ENCODE peak calls at places on chromosomes 13 and 19, in ten cellular contexts. C is SW 1271; E is WTC11; N is neural progenitor cell; V is lung; H is kidney epithelial cell; S is CD4-positive, alpha-beta T cell; G is cardiac muscle cell; W is GM13977; D is myocyte. T is an unnamed sample.
A peak's percentile ranks its signal among the peaks of the same experiment; 100 is the strongest.

GRCh38 chr19:49830766-49831165 is 12.7 kb downstream of the MED25 start:
- DNase-seq in V (no peak), G (no peak), W (no peak), H (no peak), D (peak; percentile 51), E (no peak), C (no peak), N (no peak), S (no peak), T (no peak)

GRCh38 chr19:29309637-29310036 is 96.7 kb upstream of the UQCRFS1 start:
- DNase-seq in S (no peak), G (no peak), V (no peak), N (peak; percentile 40), D (no peak), E (no peak), H (no peak), C (no peak), W (no peak), T (no peak)

GRCh38 chr19:10122066-10122465 is 2.4 kb upstream of the EIF3G start:
- DNase-seq in H (no peak), W (no peak), G (peak; percentile 54), D (no peak), S (no peak), V (no peak), C (no peak), E (no peak), N (no peak), T (no peak)

GRCh38 chr13:23707674-23708073 is 137.5 kb downstream of the TNFRSF19 start:
- DNase-seq in C (no peak), D (no peak), S (no peak), W (no peak), E (no peak), H (no peak), V (no peak), N (no peak), G (peak; percentile 54), T (no peak)

GRCh38 chr19:43594710-43595604 is 977 bp downstream of the IRGQ start:
- DNase-seq in V (peak; percentile 52), N (peak; percentile 91), E (peak; percentile 81), W (peak; percentile 75), S (peak; percentile 60), H (peak; percentile 32), C (no peak), G (peak; percentile 73), D (peak; percentile 50), T (no peak)

GRCh38 chr13:30569901-30570576 is 47.7 kb upstream of the USPL1 start:
- DNase-seq in D (peak; percentile 77), G (peak; percentile 93), H (peak; percentile 90), S (no peak), E (no peak), V (no peak), C (peak; percentile 56), N (no peak), W (no peak), T (no peak)

GRCh38 chr19:55437410-55437809 is 5.7 kb downstream of the SHISA7 start:
- DNase-seq in S (no peak), H (no peak), N (peak; percentile 90), D (peak; percentile 83), C (no peak), E (peak; percentile 85), V (peak; percentile 70), G (peak; percentile 83), W (no peak), T (no peak)

GRCh38 chr13:48731957-48732569 is 78.3 kb downstream of the CYSLTR2 start:
- DNase-seq in G (peak; percentile 52), W (peak; percentile 31), S (peak; percentile 48), N (peak; percentile 73), D (no peak), H (no peak), E (peak; percentile 73), C (no peak), V (no peak), T (peak; percentile 14)

GRCh38 chr13:80618777-80619176 is 277.9 kb upstream of the SPRY2 start:
- DNase-seq in V (no peak), S (no peak), G (peak; percentile 9), W (no peak), D (peak; percentile 39), E (no peak), C (no peak), H (no peak), N (no peak), T (no peak)

GRCh38 chr13:105202384-105202783 is 1333.1 kb downstream of the EFNB2 start:
- DNase-seq in E (no peak), W (no peak), N (peak; percentile 56), V (no peak), G (peak; percentile 65), C (no peak), D (peak; percentile 62), H (no peak), S (no peak), T (peak; percentile 22)

GRCh38 chr13:30318026-30318425 is 10.7 kb upstream of the KATNAL1 start:
- DNase-seq in N (no peak), V (no peak), W (no peak), H (no peak), E (no peak), D (no peak), S (no peak), C (no peak), G (peak; percentile 53), T (no peak)

GRCh38 chr13:60453490-60453889 is 56.5 kb downstream of the TDRD3 start:
- DNase-seq in N (peak; percentile 19), G (no peak), E (no peak), S (no peak), C (no peak), W (no peak), H (peak; percentile 54), D (no peak), V (no peak), T (no peak)

GRCh38 chr13:71590654-71591148 is 276.3 kb downstream of the DACH1 start:
- DNase-seq in N (peak; percentile 25), E (peak; percentile 31), W (no peak), C (no peak), V (no peak), D (no peak), H (no peak), G (no peak), S (no peak), T (no peak)

GRCh38 chr13:40221460-40222201 is 444.8 kb downstream of the FOXO1 start:
- DNase-seq in D (peak; percentile 49), C (no peak), G (peak; percentile 90), H (peak; percentile 83), N (no peak), V (no peak), S (peak; percentile 14), W (no peak), E (no peak), T (no peak)

GRCh38 chr13:112071011-112071901 is 4.3 kb downstream of the SOX1 start:
- DNase-seq in N (peak; percentile 37), H (no peak), W (no peak), D (no peak), C (no peak), G (no peak), S (no peak), V (no peak), E (no peak), T (no peak)

GRCh38 chr19:56958428-56958827 is 117.9 kb upstream of the PEG3 start:
- DNase-seq in V (no peak), W (no peak), E (no peak), G (no peak), N (no peak), C (no peak), S (no peak), D (peak; percentile 2), H (no peak), T (no peak)

GRCh38 chr13:109818136-109818535 is 31.8 kb upstream of the IRS2 start:
- DNase-seq in S (no peak), E (no peak), H (no peak), W (no peak), D (peak; percentile 59), C (no peak), G (no peak), N (no peak), V (no peak), T (no peak)

GRCh38 chr19:36213793-36214387 is 575 bp downstream of the ZNF565 start:
- DNase-seq in N (no peak), C (no peak), D (no peak), H (no peak), V (no peak), S (no peak), G (no peak), W (no peak), E (no peak), T (no peak)

GRCh38 chr13:30844548-30845296 is 61.3 kb upstream of the MEDAG start:
- DNase-seq in C (no peak), W (no peak), E (no peak), G (no peak), H (no peak), V (no peak), N (no peak), D (no peak), S (no peak), T (no peak)

GRCh38 chr19:9986787-9987281 is 23.5 kb downstream of the COL5A3 start:
- DNase-seq in W (no peak), C (no peak), H (no peak), D (peak; percentile 12), N (peak; percentile 69), V (no peak), E (no peak), S (no peak), G (peak; percentile 52), T (no peak)

GRCh38 chr19:30419581-30420180 is 47.5 kb downstream of the ZNF536 start:
- DNase-seq in H (no peak), C (no peak), S (no peak), G (no peak), N (no peak), E (no peak), D (no peak), W (no peak), V (no peak), T (no peak)

GRCh38 chr19:32702010-32702409 is 10.4 kb downstream of the NUDT19 start:
- DNase-seq in D (no peak), H (no peak), G (no peak), E (no peak), V (no peak), W (no peak), N (no peak), C (no peak), S (no peak), T (no peak)

GRCh38 chr19:48881741-48882657 is 9.8 kb downstream of the PPP1R15A start:
- DNase-seq in G (no peak), V (no peak), H (no peak), C (no peak), N (peak; percentile 74), D (no peak), E (peak; percentile 73), W (no peak), S (no peak), T (no peak)

GRCh38 chr13:75372517-75372916 is 109.5 kb downstream of the TBC1D4 start:
- DNase-seq in S (no peak), H (no peak), W (no peak), V (no peak), C (no peak), D (peak; percentile 73), E (no peak), G (peak; percentile 72), N (peak; percentile 46), T (no peak)

GRCh38 chr19:46824887-46825730 is 25.5 kb downstream of the AP2S1 start:
- DNase-seq in H (no peak), C (no peak), G (no peak), V (no peak), D (peak; percentile 28), S (no peak), W (no peak), N (no peak), E (no peak), T (no peak)

GRCh38 chr19:45677351-45678230 is 9.6 kb downstream of the GIPR start:
- DNase-seq in S (peak; percentile 65), E (peak; percentile 98), H (peak; percentile 95), N (peak; percentile 94), G (peak; percentile 93), D (peak; percentile 76), C (no peak), V (peak; percentile 94), W (peak; percentile 93), T (no peak)

GRCh38 chr19:43914051-43914450 is 21.0 kb downstream of the ZNF45 start:
- DNase-seq in G (no peak), D (no peak), S (no peak), E (no peak), V (no peak), W (no peak), H (no peak), C (no peak), N (no peak), T (no peak)

GRCh38 chr13:30997697-30998547 is 65.5 kb downstream of the TEX26 start:
- DNase-seq in H (no peak), G (no peak), S (no peak), C (no peak), E (no peak), D (no peak), W (no peak), V (no peak), N (no peak), T (no peak)

T was measured in glomerular endothelial cell.